ENCODE peak calls at places on chromosomes 4 and X, in seven cellular contexts. One of them, this sample, is unnamed.

GRCh38 chrX:25178555-25178954 is 162.8 kb upstream of the ARX start:
- DNase-seq in fibroblast of pulmonary artery: no peak
- DNase-seq in astrocyte of the spinal cord: no peak
- DNase-seq in kidney epithelial cell: no peak
- DNase-seq in transverse colon: no peak
- DNase-seq in cardiac fibroblast: no peak
- DNase-seq in AG10803: no peak
- DNase-seq in this sample: no peak

GRCh38 chrX:68672581-68673318 is 25.3 kb downstream of the STARD8 start:
- DNase-seq in fibroblast of pulmonary artery: no peak
- DNase-seq in astrocyte of the spinal cord: no peak
- DNase-seq in kidney epithelial cell: no peak
- DNase-seq in transverse colon: no peak
- DNase-seq in cardiac fibroblast: peak; percentile 16
- DNase-seq in AG10803: no peak
- DNase-seq in this sample: no peak

GRCh38 chr4:113433116-113433515 is 328.4 kb downstream of the CAMK2D start:
- DNase-seq in fibroblast of pulmonary artery: no peak
- DNase-seq in astrocyte of the spinal cord: no peak
- DNase-seq in kidney epithelial cell: no peak
- DNase-seq in transverse colon: no peak
- DNase-seq in cardiac fibroblast: no peak
- DNase-seq in AG10803: peak; percentile 40
- DNase-seq in this sample: no peak

GRCh38 chrX:20511792-20512191 is 245.1 kb upstream of the RPS6KA3 start:
- DNase-seq in fibroblast of pulmonary artery: no peak
- DNase-seq in astrocyte of the spinal cord: no peak
- DNase-seq in kidney epithelial cell: no peak
- DNase-seq in transverse colon: no peak
- DNase-seq in cardiac fibroblast: no peak
- DNase-seq in AG10803: no peak
- DNase-seq in this sample: no peak

GRCh38 chr4:150598906-150599305 is 17.0 kb downstream of the MAB21L2 start:
- DNase-seq in fibroblast of pulmonary artery: no peak
- DNase-seq in astrocyte of the spinal cord: no peak
- DNase-seq in kidney epithelial cell: no peak
- DNase-seq in transverse colon: no peak
- DNase-seq in cardiac fibroblast: no peak
- DNase-seq in AG10803: no peak
- DNase-seq in this sample: no peak

GRCh38 chr4:52744588-52744987 is 6.6 kb downstream of the ERVMER34-1 start:
- DNase-seq in fibroblast of pulmonary artery: no peak
- DNase-seq in astrocyte of the spinal cord: no peak
- DNase-seq in kidney epithelial cell: no peak
- DNase-seq in transverse colon: no peak
- DNase-seq in cardiac fibroblast: no peak
- DNase-seq in AG10803: no peak
- DNase-seq in this sample: no peak

GRCh38 chr4:185534850-185535761 is at the start of gene PDLIM3:
- DNase-seq in fibroblast of pulmonary artery: peak; percentile 75
- DNase-seq in astrocyte of the spinal cord: peak; percentile 34
- DNase-seq in kidney epithelial cell: no peak
- DNase-seq in transverse colon: peak; percentile 58
- DNase-seq in cardiac fibroblast: peak; percentile 81
- DNase-seq in AG10803: no peak
- DNase-seq in this sample: no peak

GRCh38 chr4:39609454-39609911 is 29.2 kb downstream of the SMIM14 start:
- DNase-seq in fibroblast of pulmonary artery: no peak
- DNase-seq in astrocyte of the spinal cord: no peak
- DNase-seq in kidney epithelial cell: no peak
- DNase-seq in transverse colon: no peak
- DNase-seq in cardiac fibroblast: no peak
- DNase-seq in AG10803: no peak
- DNase-seq in this sample: no peak

GRCh38 chrX:135010921-135011320 is 11.4 kb downstream of the RTL8B start:
- DNase-seq in fibroblast of pulmonary artery: no peak
- DNase-seq in astrocyte of the spinal cord: no peak
- DNase-seq in kidney epithelial cell: no peak
- DNase-seq in transverse colon: no peak
- DNase-seq in cardiac fibroblast: no peak
- DNase-seq in AG10803: no peak
- DNase-seq in this sample: no peak

GRCh38 chr4:168917150-168917779 is 92.8 kb downstream of the CBR4 start:
- DNase-seq in fibroblast of pulmonary artery: peak; percentile 80
- DNase-seq in astrocyte of the spinal cord: peak; percentile 67
- DNase-seq in kidney epithelial cell: no peak
- DNase-seq in transverse colon: no peak
- DNase-seq in cardiac fibroblast: peak; percentile 79
- DNase-seq in AG10803: peak; percentile 62
- DNase-seq in this sample: peak; percentile 31

GRCh38 chr4:48594185-48594584 is 104.1 kb downstream of the ZAR1 start:
- DNase-seq in fibroblast of pulmonary artery: peak; percentile 47
- DNase-seq in astrocyte of the spinal cord: no peak
- DNase-seq in kidney epithelial cell: no peak
- DNase-seq in transverse colon: no peak
- DNase-seq in cardiac fibroblast: peak; percentile 43
- DNase-seq in AG10803: no peak
- DNase-seq in this sample: no peak

GRCh38 chr4:67593741-67594175 is 35.2 kb downstream of the STAP1 start:
- DNase-seq in fibroblast of pulmonary artery: peak; percentile 86
- DNase-seq in astrocyte of the spinal cord: no peak
- DNase-seq in kidney epithelial cell: no peak
- DNase-seq in transverse colon: no peak
- DNase-seq in cardiac fibroblast: peak; percentile 86
- DNase-seq in AG10803: peak; percentile 30
- DNase-seq in this sample: no peak

GRCh38 chr4:37082912-37083311 is 161.6 kb upstream of the NWD2 start:
- DNase-seq in fibroblast of pulmonary artery: no peak
- DNase-seq in astrocyte of the spinal cord: no peak
- DNase-seq in kidney epithelial cell: no peak
- DNase-seq in transverse colon: no peak
- DNase-seq in cardiac fibroblast: no peak
- DNase-seq in AG10803: no peak
- DNase-seq in this sample: no peak

GRCh38 chr4:3192188-3192587 is 56.8 kb upstream of the MSANTD1 start:
- DNase-seq in fibroblast of pulmonary artery: no peak
- DNase-seq in astrocyte of the spinal cord: no peak
- DNase-seq in kidney epithelial cell: no peak
- DNase-seq in transverse colon: no peak
- DNase-seq in cardiac fibroblast: no peak
- DNase-seq in AG10803: no peak
- DNase-seq in this sample: no peak

GRCh38 chr4:34318773-34319172 is 1925.5 kb downstream of the ARAP2 start:
- DNase-seq in fibroblast of pulmonary artery: no peak
- DNase-seq in astrocyte of the spinal cord: no peak
- DNase-seq in kidney epithelial cell: no peak
- DNase-seq in transverse colon: no peak
- DNase-seq in cardiac fibroblast: no peak
- DNase-seq in AG10803: no peak
- DNase-seq in this sample: no peak

GRCh38 chr4:83405844-83406816 is 49.5 kb downstream of the HELQ start:
- DNase-seq in fibroblast of pulmonary artery: no peak
- DNase-seq in astrocyte of the spinal cord: no peak
- DNase-seq in kidney epithelial cell: no peak
- DNase-seq in transverse colon: no peak
- DNase-seq in cardiac fibroblast: no peak
- DNase-seq in AG10803: no peak
- DNase-seq in this sample: no peak
- H3K4me3 ChIP-seq in fibroblast of pulmonary artery: no peak overlapping the region
- H3K4me3 ChIP-seq in astrocyte of the spinal cord: no peak overlapping the region
- H3K4me3 ChIP-seq in kidney epithelial cell: no peak overlapping the region
- H3K4me3 ChIP-seq in transverse colon: no peak overlapping the region
- H3K4me3 ChIP-seq in cardiac fibroblast: no peak overlapping the region
- H3K4me3 ChIP-seq in AG10803: no peak overlapping the region
- H3K4me3 ChIP-seq in this sample: no peak overlapping the region

DNA sequence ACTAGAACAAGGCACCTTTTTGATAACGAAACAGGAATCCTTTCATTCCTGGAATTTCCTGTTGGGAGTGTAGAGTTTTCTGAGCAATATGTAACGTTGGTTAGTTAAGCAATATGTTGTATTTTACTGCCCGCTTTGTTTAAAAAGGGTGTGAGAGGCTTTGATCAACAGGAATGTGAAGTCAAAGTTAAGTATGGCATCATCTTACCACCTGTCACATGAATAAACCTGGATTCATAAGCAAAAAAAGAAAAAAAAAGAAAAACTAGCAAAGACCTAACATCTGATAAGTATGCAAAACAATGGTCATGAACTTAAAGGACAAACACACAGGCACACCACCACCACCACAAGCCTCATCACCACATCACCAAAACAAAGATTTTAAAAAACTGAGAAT is 7.1 kb upstream of the CXCL5 start:
- DNase-seq in fibroblast of pulmonary artery: peak; percentile 25
- DNase-seq in astrocyte of the spinal cord: no peak
- DNase-seq in kidney epithelial cell: peak; percentile 43
- DNase-seq in transverse colon: no peak
- DNase-seq in cardiac fibroblast: peak; percentile 20
- DNase-seq in AG10803: no peak
- DNase-seq in this sample: no peak
- TF ChIP-seq CTCF in fibroblast of pulmonary artery: no peak
- TF ChIP-seq CTCF in astrocyte of the spinal cord: no peak
- TF ChIP-seq CTCF in kidney epithelial cell: no peak
- TF ChIP-seq CTCF in transverse colon: no peak
- TF ChIP-seq CTCF in cardiac fibroblast: no peak
- TF ChIP-seq CTCF in AG10803: no peak
- TF ChIP-seq CTCF in this sample: no peak

GRCh38 chr4:4861592-4862551 is 2.4 kb downstream of the MSX1 start:
- DNase-seq in fibroblast of pulmonary artery: no peak
- DNase-seq in astrocyte of the spinal cord: peak; percentile 23
- DNase-seq in kidney epithelial cell: no peak
- DNase-seq in transverse colon: no peak
- DNase-seq in cardiac fibroblast: no peak
- DNase-seq in AG10803: no peak
- DNase-seq in this sample: no peak
- H3K4me3 ChIP-seq in fibroblast of pulmonary artery: peak overlapping the region; percentile 71
- H3K4me3 ChIP-seq in astrocyte of the spinal cord: peak overlapping the region; percentile 80
- H3K4me3 ChIP-seq in kidney epithelial cell: no peak overlapping the region
- H3K4me3 ChIP-seq in transverse colon: no peak overlapping the region
- H3K4me3 ChIP-seq in cardiac fibroblast: no peak overlapping the region
- H3K4me3 ChIP-seq in AG10803: peak overlapping the region; percentile 94
- H3K4me3 ChIP-seq in this sample: peak overlapping the region; percentile 89

GRCh38 chrX:108735087-108735679 is 1.2 kb downstream of the IRS4 start:
- DNase-seq in fibroblast of pulmonary artery: no peak
- DNase-seq in astrocyte of the spinal cord: no peak
- DNase-seq in kidney epithelial cell: no peak
- DNase-seq in transverse colon: no peak
- DNase-seq in cardiac fibroblast: no peak
- DNase-seq in AG10803: no peak
- DNase-seq in this sample: no peak
- TF ChIP-seq CTCF in fibroblast of pulmonary artery: no peak
- TF ChIP-seq CTCF in astrocyte of the spinal cord: peak; percentile 3
- TF ChIP-seq CTCF in kidney epithelial cell: peak; percentile 28
- TF ChIP-seq CTCF in transverse colon: no peak
- TF ChIP-seq CTCF in cardiac fibroblast: no peak
- TF ChIP-seq CTCF in AG10803: no peak
- TF ChIP-seq CTCF in this sample: no peak

GRCh38 chr4:15476396-15476795 is 6.7 kb downstream of the CC2D2A start:
- DNase-seq in fibroblast of pulmonary artery: no peak
- DNase-seq in astrocyte of the spinal cord: no peak
- DNase-seq in kidney epithelial cell: no peak
- DNase-seq in transverse colon: no peak
- DNase-seq in cardiac fibroblast: no peak
- DNase-seq in AG10803: no peak
- DNase-seq in this sample: no peak

GRCh38 chr4:15479913-15480185 is 10.2 kb downstream of the CC2D2A start:
- DNase-seq in fibroblast of pulmonary artery: peak; percentile 65
- DNase-seq in astrocyte of the spinal cord: peak; percentile 57
- DNase-seq in kidney epithelial cell: no peak
- DNase-seq in transverse colon: no peak
- DNase-seq in cardiac fibroblast: peak; percentile 61
- DNase-seq in AG10803: peak; percentile 25
- DNase-seq in this sample: no peak

GRCh38 chr4:15482346-15482745 is 12.7 kb downstream of the CC2D2A start:
- DNase-seq in fibroblast of pulmonary artery: no peak
- DNase-seq in astrocyte of the spinal cord: no peak
- DNase-seq in kidney epithelial cell: no peak
- DNase-seq in transverse colon: no peak
- DNase-seq in cardiac fibroblast: no peak
- DNase-seq in AG10803: no peak
- DNase-seq in this sample: no peak

GRCh38 chr4:15478724-15479088 is 9.0 kb downstream of the CC2D2A start:
- DNase-seq in fibroblast of pulmonary artery: no peak
- DNase-seq in astrocyte of the spinal cord: no peak
- DNase-seq in kidney epithelial cell: no peak
- DNase-seq in transverse colon: no peak
- DNase-seq in cardiac fibroblast: no peak
- DNase-seq in AG10803: no peak
- DNase-seq in this sample: no peak

DNA sequence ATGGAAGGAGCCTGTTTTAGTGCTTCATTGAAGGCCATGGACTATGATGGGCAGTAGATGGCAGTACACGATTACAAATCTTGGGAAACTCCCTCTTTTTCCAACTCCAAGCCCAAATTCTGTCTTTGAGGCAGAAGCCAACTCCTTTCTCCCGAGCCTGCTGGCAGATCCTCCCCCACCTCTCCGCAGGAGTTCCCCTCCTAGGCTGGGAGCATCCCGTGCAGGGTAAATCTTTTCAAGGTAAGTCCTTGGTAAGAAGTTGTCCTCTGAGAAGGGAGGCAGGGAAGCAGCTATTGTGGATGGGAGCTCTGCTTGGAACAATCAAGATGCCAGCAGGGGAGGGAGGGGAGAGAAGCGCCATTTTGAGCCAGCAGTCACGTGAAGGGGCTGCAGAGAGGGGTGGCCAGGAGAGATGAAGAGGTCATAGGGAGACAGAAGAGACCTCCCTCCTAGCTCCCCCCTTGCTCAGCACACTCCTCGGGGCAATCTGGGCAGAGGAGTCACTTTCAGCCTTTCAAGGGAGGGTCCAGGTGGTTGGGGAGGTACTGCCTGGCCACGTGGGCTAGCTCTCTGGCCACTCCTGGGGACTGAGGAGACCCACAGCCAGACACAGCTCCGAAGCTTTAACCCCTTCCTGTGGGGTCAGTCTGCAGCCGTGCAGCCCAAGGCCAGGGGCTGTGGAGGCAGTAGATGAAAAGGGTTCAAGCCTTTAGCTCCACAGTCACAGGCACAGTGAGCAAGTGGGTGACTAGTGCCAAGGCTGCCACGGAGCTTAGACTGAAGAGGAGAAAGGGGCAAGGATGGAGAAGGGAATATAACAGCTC is 9.6 kb downstream of the CC2D2A start:
- DNase-seq in fibroblast of pulmonary artery: peak; percentile 94
- DNase-seq in astrocyte of the spinal cord: peak; percentile 90
- DNase-seq in kidney epithelial cell: peak; percentile 43
- DNase-seq in transverse colon: no peak
- DNase-seq in cardiac fibroblast: peak; percentile 92
- DNase-seq in AG10803: peak; percentile 82
- DNase-seq in this sample: peak; percentile 86
- H3K4me3 ChIP-seq in fibroblast of pulmonary artery: peak overlapping the region; percentile 64
- H3K4me3 ChIP-seq in astrocyte of the spinal cord: peak overlapping the region; percentile 58
- H3K4me3 ChIP-seq in kidney epithelial cell: peak overlapping the region; percentile 33
- H3K4me3 ChIP-seq in transverse colon: peak overlapping the region; percentile 21
- H3K4me3 ChIP-seq in cardiac fibroblast: peak overlapping the region; percentile 58
- H3K4me3 ChIP-seq in AG10803: peak overlapping the region; percentile 67
- H3K4me3 ChIP-seq in this sample: peak overlapping the region; percentile 62

GRCh38 chrX:103688949-103689348 is 2.5 kb upstream of the MORF4L2 start:
- DNase-seq in fibroblast of pulmonary artery: peak; percentile 59
- DNase-seq in astrocyte of the spinal cord: peak; percentile 43
- DNase-seq in kidney epithelial cell: no peak
- DNase-seq in transverse colon: no peak
- DNase-seq in cardiac fibroblast: peak; percentile 63
- DNase-seq in AG10803: peak; percentile 28
- DNase-seq in this sample: no peak
- TF ChIP-seq CTCF in fibroblast of pulmonary artery: peak; percentile 47
- TF ChIP-seq CTCF in astrocyte of the spinal cord: peak; percentile 61
- TF ChIP-seq CTCF in kidney epithelial cell: peak; percentile 47
- TF ChIP-seq CTCF in transverse colon: peak; percentile 49
- TF ChIP-seq CTCF in cardiac fibroblast: peak; percentile 44
- TF ChIP-seq CTCF in AG10803: peak; percentile 65
- TF ChIP-seq CTCF in this sample: peak; percentile 39

GRCh38 chr4:773214-773613 is 52.7 kb downstream of the CPLX1 start:
- DNase-seq in fibroblast of pulmonary artery: no peak
- DNase-seq in astrocyte of the spinal cord: no peak
- DNase-seq in kidney epithelial cell: no peak
- DNase-seq in transverse colon: no peak
- DNase-seq in cardiac fibroblast: no peak
- DNase-seq in AG10803: no peak
- DNase-seq in this sample: no peak
- H3K4me3 ChIP-seq in fibroblast of pulmonary artery: no peak overlapping the region
- H3K4me3 ChIP-seq in astrocyte of the spinal cord: no peak overlapping the region
- H3K4me3 ChIP-seq in kidney epithelial cell: no peak overlapping the region
- H3K4me3 ChIP-seq in transverse colon: no peak overlapping the region
- H3K4me3 ChIP-seq in cardiac fibroblast: no peak overlapping the region
- H3K4me3 ChIP-seq in AG10803: no peak overlapping the region
- H3K4me3 ChIP-seq in this sample: no peak overlapping the region

This sample was measured in HFF-Myc.